ENCODE peak calls at places on chromosomes 6 and 20, in six cellular contexts. M is CD8-positive, alpha-beta T cell; D is thoracic aorta; G is neural progenitor cell; L is right lobe of liver; V is adrenal gland. T is an unnamed sample.

GRCh38 chr20:47273591-47274235 is 82.8 kb downstream of the ZMYND8 start:
- DNase-seq in V (no peak), L (no peak), M (no peak), D (no peak), G (no peak), T (no peak)

GRCh38 chr6:5626727-5627426 is 365.6 kb downstream of the FARS2 start:
- DNase-seq in M (no peak), D (no peak), L (no peak), G (no peak), V (no peak), T (no peak)

GRCh38 chr20:46135856-46136633 is 17.9 kb downstream of the CD40 start:
- DNase-seq in D (no peak), V (no peak), M (no peak), L (no peak), G (peak), T (no peak)

GRCh38 chr6:41578714-41579610 is 32.8 kb downstream of the FOXP4 start:
- DNase-seq in M (no peak), G (peak), V (no peak), L (no peak), D (no peak), T (no peak)

GRCh38 chr6:9520417-9521151 is 894.3 kb downstream of the TFAP2A start:
- DNase-seq in M (no peak), G (no peak), V (no peak), D (no peak), L (no peak), T (no peak)

GRCh38 chr20:53750827-53751393 is 157.3 kb upstream of the ZNF217 start:
- DNase-seq in M (peak), V (no peak), G (no peak), D (no peak), L (no peak), T (no peak)

GRCh38 chr6:97095466-97095865 is 170.9 kb downstream of the KLHL32 start:
- DNase-seq in M (no peak), D (no peak), G (no peak), V (no peak), L (no peak), T (no peak)

GRCh38 chr20:24983896-24984295 is 8.7 kb downstream of the APMAP start:
- DNase-seq in G (no peak), M (no peak), V (no peak), L (peak), D (no peak), T (no peak)

GRCh38 chr6:29632789-29633531 is at the start of gene GABBR1:
- DNase-seq in G (peak), L (peak), D (peak), M (peak), V (peak), T (peak)

GRCh38 chr6:5471044-5471443 is 209.7 kb downstream of the FARS2 start:
- DNase-seq in L (no peak), D (no peak), V (peak), G (peak), M (peak), T (peak)

GRCh38 chr6:152716322-152716721 is 18.6 kb downstream of the MYCT1 start:
- DNase-seq in L (no peak), D (no peak), V (no peak), M (no peak), G (no peak), T (no peak)

GRCh38 chr6:87909849-87910248 is 137.8 kb upstream of the SPACA1 start:
- DNase-seq in D (no peak), M (no peak), G (no peak), L (no peak), V (peak), T (no peak)

GRCh38 chr20:49411221-49411925 is 71.1 kb downstream of the KCNB1 start:
- DNase-seq in L (no peak), G (no peak), D (no peak), M (no peak), V (no peak), T (no peak)

GRCh38 chr6:127267742-127268588 is 1.3 kb downstream of the RNF146 start:
- DNase-seq in L (no peak), V (no peak), M (no peak), D (no peak), G (peak), T (no peak)

GRCh38 chr6:37381579-37381978 is 27.8 kb downstream of the RNF8 start:
- DNase-seq in D (no peak), G (peak), V (no peak), M (peak), L (no peak), T (no peak)

GRCh38 chr20:46268131-46268611 is 40.1 kb downstream of the CDH22 start:
- DNase-seq in M (no peak), G (peak), L (no peak), V (no peak), D (no peak), T (no peak)

GRCh38 chr20:63913768-63914167 is 18.8 kb downstream of the DNAJC5 start:
- DNase-seq in M (no peak), G (no peak), D (no peak), L (no peak), V (no peak), T (no peak)

GRCh38 chr20:17765017-17765416 is 65.3 kb downstream of the BANF2 start:
- DNase-seq in G (no peak), D (no peak), V (no peak), L (no peak), M (no peak), T (no peak)

GRCh38 chr20:61803903-61804804 is 261.5 kb downstream of the TAF4 start:
- DNase-seq in V (no peak), M (no peak), L (no peak), D (no peak), G (peak), T (no peak)

GRCh38 chr6:153727910-153728309 is 311.1 kb upstream of the OPRM1 start:
- DNase-seq in D (no peak), L (no peak), G (no peak), M (no peak), V (no peak), T (no peak)

GRCh38 chr20:54920491-54920890 is 445.1 kb downstream of the DOK5 start:
- DNase-seq in L (no peak), G (no peak), M (no peak), D (no peak), V (no peak), T (no peak)

GRCh38 chr6:91083226-91083625 is 496.4 kb upstream of the MAP3K7 start:
- DNase-seq in M (no peak), D (no peak), V (no peak), L (no peak), G (peak), T (no peak)

GRCh38 chr20:36101201-36101600 is 53.3 kb upstream of the EPB41L1 start:
- DNase-seq in G (peak), V (no peak), M (no peak), L (no peak), D (no peak), T (no peak)

GRCh38 chr6:164507197-164507957 is 802.0 kb downstream of the C6orf118 start:
- DNase-seq in D (no peak), M (no peak), G (no peak), V (peak), L (no peak), T (no peak)

GRCh38 chr6:40922281-40922680 is 116.7 kb downstream of the UNC5CL start:
- DNase-seq in D (no peak), L (no peak), G (no peak), V (no peak), M (no peak), T (no peak)

GRCh38 chr20:23151008-23151703 is 65.0 kb upstream of the CD93 start:
- DNase-seq in D (no peak), M (no peak), V (no peak), G (no peak), L (no peak), T (no peak)

GRCh38 chr20:14012671-14013070 is 17.4 kb downstream of the MACROD2 start:
- DNase-seq in L (no peak), M (no peak), G (no peak), V (no peak), D (no peak), T (no peak)

GRCh38 chr6:149951096-149951495 is 9.3 kb downstream of the ULBP2 start:
- DNase-seq in M (no peak), D (no peak), G (no peak), L (no peak), V (no peak), T (no peak)

GRCh38 chr6:22068561-22069346 is 228.1 kb downstream of the PRL start:
- DNase-seq in M (no peak), G (no peak), V (no peak), D (no peak), L (no peak), T (no peak)

GRCh38 chr6:422423-423061 is 31.0 kb downstream of the IRF4 start:
- DNase-seq in V (peak), G (no peak), D (no peak), L (no peak), M (no peak), T (no peak)

GRCh38 chr6:151191477-151191995 is 48.2 kb upstream of the AKAP12 start:
- DNase-seq in D (no peak), M (no peak), L (no peak), V (no peak), G (no peak), T (no peak)

GRCh38 chr20:52192296-52193007 is 873 bp upstream of the ZFP64 start:
- DNase-seq in M (no peak), D (no peak), G (peak), L (no peak), V (peak), T (peak)

GRCh38 chr20:36792422-36792821 is 18.9 kb upstream of the DSN1 start:
- DNase-seq in L (no peak), G (peak), D (no peak), V (no peak), M (no peak), T (peak)

GRCh38 chr6:137698636-137699035 is 168.4 kb upstream of the TNFAIP3 start:
- DNase-seq in G (no peak), V (peak), M (no peak), L (no peak), D (no peak), T (no peak)

GRCh38 chr6:45478235-45478634 is 100.5 kb upstream of the SUPT3H start:
- DNase-seq in D (no peak), M (no peak), V (no peak), L (no peak), G (no peak), T (no peak)

GRCh38 chr6:116969211-116969863 is 92.3 kb downstream of the RFX6 start:
- DNase-seq in M (no peak), D (no peak), G (peak), L (no peak), V (peak), T (no peak)

GRCh38 chr6:112927641-112928040 is 580.5 kb downstream of the RFPL4B start:
- DNase-seq in L (no peak), M (no peak), G (no peak), D (no peak), V (no peak), T (no peak)

GRCh38 chr20:49395183-49395582 is 87.3 kb downstream of the KCNB1 start:
- DNase-seq in M (no peak), V (no peak), G (no peak), L (no peak), D (peak), T (no peak)

GRCh38 chr6:17628873-17629272 is 28.8 kb downstream of the FAM8A1 start:
- DNase-seq in G (no peak), L (no peak), M (no peak), D (no peak), V (no peak), T (no peak)

DNA sequence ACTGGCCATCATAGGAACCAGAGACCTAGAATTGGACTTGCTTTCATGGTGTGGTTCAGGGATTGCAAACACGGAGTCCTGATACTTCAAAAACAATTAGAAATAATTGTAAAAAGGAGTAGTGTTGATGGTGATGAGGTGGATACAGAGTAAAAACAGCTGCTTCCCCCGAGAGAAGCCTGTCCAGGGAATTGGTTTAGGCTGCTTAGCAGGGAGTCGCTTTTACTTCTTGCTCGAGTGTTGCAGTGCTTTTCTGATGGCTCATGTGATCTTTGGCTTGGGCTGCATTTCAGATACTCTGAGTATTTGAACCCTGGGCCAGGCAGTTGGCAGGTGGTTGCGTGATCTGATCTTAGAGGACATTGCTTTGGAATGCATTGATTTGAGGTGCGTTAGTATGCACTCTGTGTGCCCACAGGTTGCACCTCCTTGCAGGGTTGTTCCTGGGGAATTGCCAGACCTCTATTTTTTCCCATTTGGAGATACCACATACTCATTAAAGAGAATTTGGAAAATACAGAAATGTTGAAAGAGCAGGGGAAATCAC is 19.5 kb downstream of the KIF3B start:
- DNase-seq in D (no peak), V (no peak), L (peak), M (no peak), G (no peak), T (no peak)
- TF ChIP-seq CTCF in D (no peak), V (no peak), L (no peak), M (no peak), G (no peak), T (no peak)

GRCh38 chr6:75620387-75621304 is 19.0 kb downstream of the SENP6 start:
- DNase-seq in V (no peak), M (no peak), D (no peak), G (no peak), L (no peak), T (no peak)
- H3K4me3 ChIP-seq in V (no peak), M (no peak), D (no peak), G (no peak), L (no peak), T (no peak)

GRCh38 chr6:168546173-168546572 is 105.2 kb downstream of the SMOC2 start:
- DNase-seq in L (no peak), D (no peak), V (no peak), G (no peak), M (no peak), T (no peak)

GRCh38 chr6:168542301-168542700 is 101.3 kb downstream of the SMOC2 start:
- DNase-seq in M (no peak), D (no peak), G (no peak), L (no peak), V (no peak), T (no peak)

GRCh38 chr6:168550326-168550725 is 109.3 kb downstream of the SMOC2 start:
- DNase-seq in D (no peak), G (no peak), L (no peak), M (no peak), V (no peak), T (no peak)

GRCh38 chr6:168545428-168545827 is 104.4 kb downstream of the SMOC2 start:
- DNase-seq in G (no peak), V (no peak), M (no peak), D (no peak), L (no peak), T (no peak)

GRCh38 chr6:168546730-168547129 is 105.7 kb downstream of the SMOC2 start:
- DNase-seq in D (no peak), L (no peak), G (no peak), V (no peak), M (no peak), T (no peak)
- H3K27ac ChIP-seq in D (peak), L (no peak), G (no peak), V (no peak), M (no peak), T (no peak)

GRCh38 chr6:134446228-134446848 is 128.4 kb upstream of the SGK1 start:
- DNase-seq in D (no peak), V (no peak), M (no peak), G (no peak), L (no peak), T (no peak)
- TF ChIP-seq CTCF in D (no peak), V (no peak), M (no peak), G (no peak), L (no peak), T (no peak)

GRCh38 chr20:44635877-44636276 is 15.6 kb downstream of the ADA start:
- DNase-seq in V (no peak), D (no peak), M (no peak), L (no peak), G (no peak), T (no peak)
- H3K4me3 ChIP-seq in V (no peak), D (no peak), M (no peak), L (no peak), G (no peak), T (no peak)

GRCh38 chr20:58675641-58676040 is 17.0 kb upstream of the NPEPL1 start:
- DNase-seq in G (no peak), M (no peak), V (no peak), D (no peak), L (no peak), T (no peak)
- H3K27ac ChIP-seq in G (no peak), M (no peak), V (no peak), D (no peak), L (no peak), T (no peak)

GRCh38 chr6:32194825-32195651 is 2.6 kb upstream of the GPSM3 start:
- DNase-seq in D (no peak), L (no peak), M (no peak), V (peak), G (peak), T (no peak)
- TF ChIP-seq CTCF in D (peak), L (peak), M (peak), V (peak), G (peak), T (peak)

GRCh38 chr6:146650799-146651481 is 52.2 kb downstream of the ADGB start:
- DNase-seq in G (no peak), D (no peak), V (no peak), M (no peak), L (no peak), T (no peak)
- H3K4me3 ChIP-seq in G (no peak), D (no peak), V (no peak), M (no peak), L (no peak), T (no peak)

DNA sequence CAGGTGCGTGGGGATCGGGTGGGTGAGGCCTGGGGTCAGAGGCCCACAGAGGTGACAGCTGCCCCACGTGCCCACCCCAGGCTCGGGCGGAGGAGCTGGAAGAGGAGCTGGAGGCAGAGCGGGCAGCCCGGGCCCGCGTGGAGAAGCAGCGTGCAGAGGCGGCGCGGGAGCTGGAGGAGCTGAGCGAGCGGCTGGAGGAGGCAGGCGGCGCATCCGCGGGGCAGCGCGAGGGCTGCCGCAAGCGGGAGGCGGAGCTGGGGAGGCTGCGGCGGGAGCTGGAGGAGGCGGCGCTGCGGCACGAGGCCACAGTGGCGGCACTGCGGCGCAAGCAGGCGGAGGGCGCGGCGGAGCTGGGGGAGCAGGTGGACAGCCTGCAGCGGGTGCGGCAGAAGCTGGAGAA is 41.5 kb downstream of the MYH7B start:
- DNase-seq in G (no peak), D (no peak), M (peak), V (peak), L (no peak), T (no peak)
- H3K27ac ChIP-seq in G (no peak), D (no peak), M (no peak), V (no peak), L (no peak), T (peak)

DNA sequence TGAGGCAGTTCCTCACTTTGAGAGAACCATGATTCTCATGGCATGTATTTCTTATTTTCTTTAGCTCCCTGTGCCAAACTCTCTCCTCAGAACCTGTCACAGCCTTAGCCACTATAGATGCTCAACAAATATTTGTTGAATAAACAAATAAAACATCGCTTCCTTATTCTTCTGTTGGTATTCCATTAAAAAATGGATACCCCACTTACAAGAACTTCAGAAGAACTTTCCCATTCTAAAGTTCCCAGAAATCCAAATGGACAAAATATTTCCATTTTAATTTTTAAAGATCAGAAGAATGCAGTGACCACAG is 205.5 kb upstream of the PREP start:
- DNase-seq in L (no peak), V (no peak), G (no peak), D (no peak), M (no peak), T (no peak)
- TF ChIP-seq CTCF in L (no peak), V (no peak), G (no peak), D (no peak), M (no peak), T (no peak)